ENCODE peak calls at places on chromosomes 13 and 19, in nine cellular contexts. S is LoVo; Y is Calu3; V is spleen; P is activated T-cell treated with anti-CD3 and anti-CD28 coated beads, Interleukin-2, amount 50 U/mL, for 48 hours; Z is nucleus accumbens; Q is amniotic stem cell; I is Ammon's horn; L is DMS 273 treated with DMSO at 0.1 percent for 48 hours. N is an unnamed sample.

GRCh38 chr13:87255394-87255793 is 415.8 kb upstream of the SLITRK5 start:
- DNase-seq in Q (no peak), P (no peak), Y (no peak), Z (no peak), V (no peak), S (no peak), I (no peak), L (no peak), N (no peak)

GRCh38 chr19:10701955-10702307 is 692 bp downstream of the QTRT1 start:
- DNase-seq in S (no peak), P (no peak), V (no peak), Q (no peak), Y (no peak), I (peak; percentile 28), L (no peak), Z (no peak), N (no peak)

GRCh38 chr13:30329009-30329585 is 21.7 kb upstream of the KATNAL1 start:
- DNase-seq in Z (no peak), Y (no peak), I (no peak), V (no peak), P (no peak), Q (no peak), S (no peak), L (no peak), N (no peak)

GRCh38 chr13:79642596-79642995 is 161.6 kb downstream of the NDFIP2 start:
- DNase-seq in Y (no peak), L (no peak), V (no peak), P (no peak), I (no peak), Q (no peak), S (no peak), Z (no peak), N (no peak)

GRCh38 chr13:105572401-105572800 is 963.1 kb downstream of the EFNB2 start:
- DNase-seq in V (no peak), S (no peak), Y (no peak), I (no peak), P (no peak), Z (no peak), Q (no peak), L (no peak), N (no peak)

GRCh38 chr13:111572956-111573355 is 252.5 kb downstream of the TEX29 start:
- DNase-seq in P (no peak), Q (no peak), Z (no peak), Y (no peak), I (no peak), L (peak; percentile 32), V (peak; percentile 57), S (no peak), N (no peak)

GRCh38 chr19:7421941-7422744 is 66.7 kb downstream of the PEX11G start:
- DNase-seq in Z (no peak), Q (no peak), S (peak; percentile 60), P (no peak), V (no peak), Y (peak; percentile 45), L (no peak), I (no peak), N (no peak)

GRCh38 chr13:59771272-59771671 is 392.5 kb downstream of the DIAPH3 start:
- DNase-seq in Y (no peak), I (no peak), Q (no peak), S (no peak), L (no peak), P (no peak), Z (no peak), V (no peak), N (no peak)

GRCh38 chr13:77331421-77331820 is 4.5 kb upstream of the MYCBP2 start:
- DNase-seq in Y (no peak), Q (no peak), I (no peak), P (no peak), V (no peak), S (no peak), Z (no peak), L (no peak), N (no peak)

GRCh38 chr13:107851670-107852460 is 363.5 kb downstream of the LIG4 start:
- DNase-seq in Q (no peak), L (no peak), V (no peak), Z (no peak), S (no peak), I (no peak), P (no peak), Y (no peak), N (no peak)

GRCh38 chr13:72648513-72649065 is 78.8 kb downstream of the MZT1 start:
- DNase-seq in I (no peak), S (no peak), V (no peak), L (no peak), Z (no peak), Y (no peak), P (no peak), Q (no peak), N (no peak)

GRCh38 chr19:35194022-35194984 is 34.2 kb downstream of the FAM187B start:
- DNase-seq in L (no peak), I (no peak), Q (no peak), S (no peak), P (no peak), Z (no peak), Y (no peak), V (no peak), N (no peak)

GRCh38 chr13:100530645-100531044 is 57.9 kb downstream of the GGACT start:
- DNase-seq in I (peak; percentile 71), V (no peak), L (no peak), Y (no peak), Z (peak; percentile 26), S (no peak), P (no peak), Q (no peak), N (peak; percentile 43)

GRCh38 chr19:37930416-37930815 is 23.4 kb downstream of the SIPA1L3 start:
- DNase-seq in P (no peak), Z (no peak), L (no peak), Q (no peak), V (no peak), S (peak; percentile 27), I (no peak), Y (peak; percentile 45), N (no peak)

GRCh38 chr19:44988896-44989563 is 12.2 kb upstream of the RELB start:
- DNase-seq in S (peak; percentile 15), L (peak; percentile 61), P (peak; percentile 76), I (peak; percentile 79), Y (peak; percentile 79), V (peak; percentile 89), Z (peak; percentile 9), Q (peak; percentile 2), N (peak; percentile 38)

GRCh38 chr19:43726736-43727592 is 11.1 kb downstream of the IRGC start:
- DNase-seq in I (no peak), Y (no peak), S (no peak), P (no peak), Q (no peak), Z (peak; percentile 8), V (no peak), L (no peak), N (no peak)

GRCh38 chr13:26198116-26198515 is 24.0 kb downstream of the RNF6 start:
- DNase-seq in P (no peak), L (no peak), S (no peak), Y (no peak), Q (no peak), Z (no peak), I (no peak), V (no peak), N (no peak)

GRCh38 chr13:50512602-50513527 is 330.6 kb downstream of the DLEU7 start:
- DNase-seq in S (peak; percentile 55), Y (peak; percentile 25), I (peak; percentile 83), Q (no peak), L (no peak), P (peak; percentile 41), Z (peak; percentile 19), V (peak; percentile 91), N (peak; percentile 68)

GRCh38 chr19:461664-462551 is 1.1 kb upstream of the SHC2 start:
- DNase-seq in V (no peak), L (no peak), Z (peak; percentile 63), S (peak; percentile 54), Y (peak; percentile 73), P (peak; percentile 26), I (no peak), Q (no peak), N (peak; percentile 27)

GRCh38 chr19:726993-727956 is 18.5 kb downstream of the PALM start:
- DNase-seq in I (no peak), Y (no peak), P (no peak), Z (no peak), L (no peak), S (no peak), V (no peak), Q (no peak), N (no peak)

GRCh38 chr13:52851153-52851962 is 2.9 kb upstream of the PCDH8 start:
- DNase-seq in Y (peak; percentile 28), V (no peak), L (no peak), I (peak; percentile 68), P (peak; percentile 30), S (peak; percentile 13), Q (no peak), Z (peak; percentile 48), N (peak; percentile 46)

GRCh38 chr19:439167-439900 is 21.5 kb downstream of the SHC2 start:
- DNase-seq in Q (no peak), P (no peak), Z (no peak), I (no peak), V (no peak), S (no peak), L (no peak), Y (no peak), N (no peak)

GRCh38 chr13:43368003-43368402 is 344.6 kb downstream of the DNAJC15 start:
- DNase-seq in P (no peak), I (no peak), Y (no peak), S (peak; percentile 1), L (no peak), V (no peak), Q (no peak), Z (no peak), N (no peak)

GRCh38 chr13:32669030-32669646 is 82.9 kb downstream of the PDS5B start:
- DNase-seq in S (peak; percentile 38), P (no peak), Z (no peak), Y (no peak), Q (peak; percentile 56), V (no peak), L (no peak), I (peak; percentile 7), N (peak; percentile 8)

GRCh38 chr19:31214997-31215396 is 134.2 kb downstream of the TSHZ3 start:
- DNase-seq in I (no peak), Q (no peak), S (no peak), L (no peak), V (no peak), P (no peak), Z (no peak), Y (no peak), N (no peak)

GRCh38 chr13:33228645-33229445 is 56.7 kb downstream of the STARD13 start:
- DNase-seq in P (no peak), V (no peak), Q (no peak), L (no peak), Z (no peak), S (peak; percentile 65), Y (no peak), I (peak; percentile 74), N (peak; percentile 61)

GRCh38 chr13:79405501-79405830 is 589 bp downstream of the RBM26 start:
- DNase-seq in Q (no peak), S (no peak), I (peak; percentile 26), V (no peak), P (no peak), Z (no peak), L (no peak), Y (no peak), N (no peak)

GRCh38 chr19:42216653-42217521 is 590 bp downstream of the DEDD2 start:
- DNase-seq in S (no peak), L (no peak), Q (no peak), Y (peak; percentile 51), V (peak; percentile 92), P (peak; percentile 55), Z (peak; percentile 33), I (no peak), N (peak; percentile 27)

GRCh38 chr19:48292798-48293197 is 22.9 kb downstream of the ZNF114 start:
- DNase-seq in Y (no peak), S (no peak), Q (peak; percentile 48), L (no peak), I (no peak), Z (peak; percentile 28), P (no peak), V (no peak), N (no peak)

GRCh38 chr19:20078696-20079095 is 896 bp downstream of the ZNF90 start:
- DNase-seq in I (peak; percentile 3), Q (no peak), Z (no peak), Y (peak; percentile 1), S (no peak), P (peak; percentile 41), L (no peak), V (peak; percentile 74), N (no peak)

GRCh38 chr13:78595819-78596700 is 7.3 kb downstream of the POU4F1 start:
- DNase-seq in I (no peak), Q (no peak), L (no peak), S (no peak), Z (no peak), Y (no peak), V (peak; percentile 72), P (no peak), N (no peak)